ENCODE peak calls at places on chromosomes 5 and 9, in four cellular contexts. I is PC-3, J is astrocyte, G is GM23338. V is an unnamed sample.

GRCh38 chr5:119453045-119453383 is 717 bp downstream of the HSD17B4 start:
- DNase-seq in I (peak; percentile 19), J (peak; percentile 29), G (no peak), V (peak; percentile 21)

GRCh38 chr5:147234098-147234824 is 565 bp upstream of the STK32A start:
- DNase-seq in I (no peak), J (no peak), G (peak; percentile 27), V (no peak)

GRCh38 chr9:133089271-133089671 is 27.5 kb downstream of the CEL start:
- DNase-seq in I (no peak), J (no peak), G (peak; percentile 34), V (no peak)

GRCh38 chr9:14831661-14832060 is 78.6 kb downstream of the FREM1 start:
- DNase-seq in I (no peak), J (no peak), G (peak; percentile 5), V (no peak)

GRCh38 chr5:31855527-31855862 is 216.6 kb downstream of the PDZD2 start:
- DNase-seq in I (no peak), J (no peak), G (no peak), V (no peak)

GRCh38 chr5:127536687-127537086 is 19.2 kb downstream of the PRRC1 start:
- DNase-seq in I (peak; percentile 25), J (peak; percentile 6), G (peak; percentile 28), V (peak; percentile 30)

GRCh38 chr5:105836263-105836662 is 1834.5 kb downstream of the EFNA5 start:
- DNase-seq in I (no peak), J (no peak), G (no peak), V (no peak)

GRCh38 chr5:77882670-77883257 is 106.6 kb upstream of the TBCA start:
- DNase-seq in I (peak; percentile 66), J (peak; percentile 59), G (no peak), V (no peak)

GRCh38 chr5:181176258-181176952 is 28.6 kb downstream of the TRIM7 start:
- DNase-seq in I (no peak), J (no peak), G (no peak), V (no peak)

GRCh38 chr9:116377179-116377790 is 223.7 kb downstream of the PAPPA start:
- DNase-seq in I (peak; percentile 65), J (peak; percentile 77), G (no peak), V (no peak)

GRCh38 chr5:179285236-179285635 is 60.0 kb downstream of the ADAMTS2 start:
- DNase-seq in I (no peak), J (no peak), G (no peak), V (no peak)

GRCh38 chr9:119758990-119759389 is 389.8 kb upstream of the BRINP1 start:
- DNase-seq in I (no peak), J (no peak), G (no peak), V (no peak)

GRCh38 chr5:171367424-171368370 is 20.0 kb upstream of the NPM1 start:
- DNase-seq in I (no peak), J (peak; percentile 89), G (no peak), V (no peak)

GRCh38 chr5:178236685-178237084 is 4.1 kb upstream of the PHYKPL start:
- DNase-seq in I (no peak), J (no peak), G (no peak), V (no peak)

GRCh38 chr5:72234265-72234700 is 85.8 kb downstream of the MRPS27 start:
- DNase-seq in I (peak; percentile 48), J (peak; percentile 87), G (peak; percentile 43), V (peak; percentile 30)

GRCh38 chr5:137753227-137753985 is 757 bp downstream of the HNRNPA0 start:
- DNase-seq in I (no peak), J (no peak), G (no peak), V (no peak)

GRCh38 chr5:132500244-132500930 is 9.8 kb upstream of the IRF1 start:
- DNase-seq in I (no peak), J (no peak), G (no peak), V (no peak)

GRCh38 chr5:68215888-68216736 is 556 bp downstream of the PIK3R1 start:
- DNase-seq in I (no peak), J (no peak), G (peak; percentile 55), V (peak; percentile 75)

GRCh38 chr5:172920447-172920849 is 38.8 kb upstream of the RPL26L1 start:
- DNase-seq in I (peak; percentile 80), J (peak; percentile 100), G (no peak), V (peak; percentile 14)

GRCh38 chr9:98607152-98607551 is 101.6 kb downstream of the GABBR2 start:
- DNase-seq in I (no peak), J (peak; percentile 56), G (no peak), V (no peak)

GRCh38 chr5:71631070-71631469 is 43.9 kb downstream of the MCCC2 start:
- DNase-seq in I (no peak), J (no peak), G (no peak), V (no peak)

GRCh38 chr9:95138474-95138873 is 179.0 kb downstream of the FANCC start:
- DNase-seq in I (peak; percentile 67), J (peak; percentile 32), G (peak; percentile 74), V (no peak)

GRCh38 chr9:98314381-98315066 is 59.1 kb upstream of the TBC1D2 start:
- DNase-seq in I (peak; percentile 12), J (peak; percentile 39), G (no peak), V (peak; percentile 21)

GRCh38 chr9:37967681-37968080 is 63.8 kb upstream of the SLC25A51 start:
- DNase-seq in I (no peak), J (no peak), G (no peak), V (no peak)

GRCh38 chr5:22496666-22497065 is 356.5 kb downstream of the CDH12 start:
- DNase-seq in I (no peak), J (no peak), G (no peak), V (no peak)

GRCh38 chr9:80285325-80285724 is 713.6 kb downstream of the TLE4 start:
- DNase-seq in I (peak; percentile 36), J (peak; percentile 6), G (peak; percentile 67), V (peak; percentile 17)

GRCh38 chr5:61816585-61817450 is 484.8 kb downstream of the ZSWIM6 start:
- DNase-seq in I (peak; percentile 20), J (no peak), G (no peak), V (no peak)

GRCh38 chr9:105742088-105742487 is 47.7 kb downstream of the TMEM38B start:
- DNase-seq in I (no peak), J (no peak), G (no peak), V (no peak)

GRCh38 chr5:37112383-37112991 is 136.7 kb downstream of the CPLANE1 start:
- DNase-seq in I (no peak), J (peak; percentile 8), G (no peak), V (no peak)

GRCh38 chr5:59034498-59035186 is 451.8 kb downstream of the RAB3C start:
- DNase-seq in I (peak; percentile 35), J (peak; percentile 17), G (peak; percentile 64), V (peak; percentile 63)

GRCh38 chr9:128243486-128244415 is 32.1 kb downstream of the GOLGA2 start:
- DNase-seq in I (no peak), J (no peak), G (no peak), V (no peak)

GRCh38 chr5:137695651-137696428 is 40.0 kb downstream of the KLHL3 start:
- DNase-seq in I (no peak), J (no peak), G (peak; percentile 47), V (no peak)

GRCh38 chr5:111643499-111643898 is 113.5 kb downstream of the NREP start:
- DNase-seq in I (no peak), J (no peak), G (no peak), V (no peak)

GRCh38 chr5:18752317-18752716 is 1118.1 kb downstream of the TAF11L14 start:
- DNase-seq in I (no peak), J (no peak), G (no peak), V (no peak)

GRCh38 chr5:3401635-3402034 is 194.0 kb upstream of the IRX1 start:
- DNase-seq in I (no peak), J (no peak), G (no peak), V (no peak)

GRCh38 chr5:115601709-115602584 is at the start of gene TICAM2:
- DNase-seq in I (peak; percentile 50), J (peak; percentile 75), G (peak; percentile 84), V (peak; percentile 54)

GRCh38 chr9:127025042-127025441 is 97.4 kb downstream of the ANGPTL2 start:
- DNase-seq in I (peak; percentile 67), J (no peak), G (no peak), V (no peak)

DNA sequence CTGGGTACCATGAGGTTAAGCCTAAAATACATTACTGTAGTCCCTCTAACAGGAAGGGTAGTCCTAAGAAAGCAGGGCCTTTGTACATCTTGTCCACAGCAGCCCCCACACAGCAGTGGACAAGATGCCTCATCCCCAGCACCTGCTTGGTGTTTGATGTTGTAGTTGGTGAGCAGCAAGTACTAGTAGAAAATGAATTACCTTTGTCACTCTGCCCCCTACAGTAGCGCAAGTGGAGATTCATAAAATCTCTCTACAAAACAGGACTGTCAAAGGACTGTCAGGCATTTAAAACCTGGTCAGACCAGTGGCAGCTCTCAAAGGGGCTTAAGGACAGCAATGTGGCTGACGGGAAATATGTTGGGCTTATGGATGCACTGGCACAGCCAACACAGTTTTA is 122.5 kb downstream of the TMEM174 start:
- DNase-seq in I (no peak), J (no peak), G (no peak), V (no peak)
- TF ChIP-seq CTCF in I (peak; percentile 24), J (no peak), G (peak; percentile 56), V (peak; percentile 32)

DNA sequence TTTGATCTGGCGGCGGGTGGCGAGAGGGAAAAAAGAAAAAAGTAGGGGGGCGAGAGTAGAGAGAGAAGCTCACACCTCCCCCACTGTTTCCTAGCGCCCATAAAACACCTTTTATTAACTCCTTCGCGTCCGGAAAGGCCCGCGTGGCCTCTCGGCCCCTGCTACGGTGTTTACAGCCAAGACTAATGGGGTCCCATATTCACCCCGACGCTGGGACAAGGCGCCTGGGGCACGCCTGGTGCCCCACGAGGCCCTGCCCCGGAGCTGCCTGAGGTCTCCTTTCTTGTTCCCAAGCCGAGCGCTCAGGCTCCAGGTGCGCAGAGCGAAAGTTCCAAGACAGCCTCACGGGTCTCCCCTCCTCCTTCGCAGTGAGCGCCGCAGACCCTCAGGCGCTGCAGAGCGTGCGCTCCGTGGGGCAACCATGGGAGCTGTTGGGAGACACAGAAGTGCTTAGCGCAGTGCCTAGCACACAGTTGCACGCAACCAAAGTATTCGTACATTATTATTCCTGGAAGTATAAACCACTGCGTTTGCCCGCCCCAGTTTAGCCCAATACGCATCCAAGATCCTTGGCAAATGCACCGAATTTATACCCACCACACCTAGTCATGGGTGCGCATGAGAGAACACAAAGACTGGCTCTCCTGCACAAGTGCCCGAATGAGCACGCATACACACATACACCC is 4.3 kb downstream of the HAND1 start:
- DNase-seq in I (no peak), J (no peak), G (peak; percentile 82), V (no peak)
- TF ChIP-seq EZH2 in I (no peak), J (peak; percentile 92), G (peak; percentile 96), V (no peak)

GRCh38 chr9:35522189-35522588 is 32.3 kb downstream of the RUSC2 start:
- DNase-seq in I (no peak), J (no peak), G (peak; percentile 59), V (no peak)
- TF ChIP-seq CTCF in I (no peak), J (peak; percentile 12), G (peak; percentile 58), V (peak; percentile 30)

DNA sequence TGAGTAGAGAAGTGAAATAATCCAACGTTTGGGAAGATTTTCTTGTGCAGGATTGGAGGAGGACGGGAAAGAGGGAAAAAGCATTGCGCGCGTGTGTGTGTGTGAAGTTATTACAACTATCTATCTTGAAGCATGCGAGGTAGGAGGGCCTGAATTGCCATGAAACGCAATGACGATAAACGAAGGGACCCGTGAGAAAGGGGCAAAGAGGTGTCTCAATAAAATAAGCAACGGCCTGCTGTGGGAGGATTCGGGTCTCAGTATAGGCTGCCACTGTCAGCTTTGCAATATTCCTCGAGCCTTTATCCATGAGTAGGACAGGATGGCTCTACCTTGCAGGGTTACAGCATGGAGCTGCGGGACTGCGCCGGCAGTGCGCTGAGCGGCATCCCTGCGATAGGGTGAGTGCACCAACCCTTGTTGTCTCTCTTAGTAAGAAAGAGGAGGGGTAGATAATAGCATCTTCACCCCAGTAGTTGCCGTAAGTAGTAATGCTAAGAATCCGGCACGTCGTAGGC is 631 bp upstream of the RCL1 start:
- DNase-seq in I (no peak), J (no peak), G (no peak), V (no peak)
- TF ChIP-seq EZH2 in I (no peak), J (no peak), G (no peak), V (no peak)